ENCODE peak calls at places on chromosomes 3 and 15, in five cellular contexts. T is nephron progenitor cell, J is choroid plexus epithelial cell, D is MV-4-11, W is WERI-Rb-1. K is an unnamed sample.

GRCh38 chr3:34011171-34012101 is 213.0 kb downstream of the PDCD6IP start:
- DNase-seq in T (no peak), J (peak; percentile 48), D (no peak), W (peak; percentile 34), K (peak; percentile 27)

GRCh38 chr3:197327701-197328100 is 29.3 kb upstream of the DLG1 start:
- DNase-seq in T (no peak), J (peak; percentile 93), D (no peak), W (no peak), K (no peak)

GRCh38 chr3:147396709-147397046 is 9.7 kb downstream of the ZIC4 start:
- DNase-seq in T (no peak), J (no peak), D (no peak), W (no peak), K (no peak)

GRCh38 chr3:125357032-125357658 is 18.0 kb downstream of the ZNF148 start:
- DNase-seq in T (no peak), J (peak; percentile 37), D (peak; percentile 44), W (no peak), K (no peak)

GRCh38 chr3:4748127-4748526 is 231.1 kb upstream of the BHLHE40 start:
- DNase-seq in T (no peak), J (no peak), D (no peak), W (no peak), K (no peak)

GRCh38 chr3:54649551-54649950 is 278.3 kb downstream of the LRTM1 start:
- DNase-seq in T (no peak), J (no peak), D (no peak), W (peak; percentile 16), K (no peak)

GRCh38 chr15:40957581-40958051 is 4.3 kb downstream of the CHAC1 start:
- DNase-seq in T (no peak), J (no peak), D (no peak), W (no peak), K (no peak)

GRCh38 chr15:77002954-77003912 is 8.3 kb downstream of the PSTPIP1 start:
- DNase-seq in T (no peak), J (no peak), D (peak; percentile 95), W (no peak), K (no peak)

GRCh38 chr15:29921130-29921601 is 98.9 kb upstream of the TJP1 start:
- DNase-seq in T (no peak), J (no peak), D (no peak), W (no peak), K (no peak)

GRCh38 chr3:33908209-33908851 is 109.9 kb downstream of the PDCD6IP start:
- DNase-seq in T (no peak), J (no peak), D (no peak), W (no peak), K (no peak)

GRCh38 chr3:101574388-101575156 is 592 bp downstream of the PCNP start:
- DNase-seq in T (no peak), J (peak; percentile 58), D (peak; percentile 20), W (peak; percentile 33), K (peak; percentile 45)

GRCh38 chr3:58351920-58352319 is 19.2 kb downstream of the PXK start:
- DNase-seq in T (no peak), J (no peak), D (peak; percentile 32), W (peak; percentile 9), K (no peak)

GRCh38 chr3:194296832-194297666 is 54.1 kb downstream of the CPN2 start:
- DNase-seq in T (peak; percentile 68), J (peak; percentile 43), D (no peak), W (no peak), K (peak; percentile 75)

GRCh38 chr3:72496055-72496690 is 352.1 kb downstream of the SHQ1 start:
- DNase-seq in T (no peak), J (no peak), D (peak; percentile 93), W (no peak), K (no peak)

GRCh38 chr15:25905140-25905539 is 42.0 kb upstream of the ATP10A start:
- DNase-seq in T (no peak), J (peak; percentile 18), D (peak; percentile 97), W (no peak), K (no peak)

GRCh38 chr15:77009176-77009575 is 14.2 kb downstream of the PSTPIP1 start:
- DNase-seq in T (no peak), J (no peak), D (no peak), W (no peak), K (no peak)

GRCh38 chr3:160691962-160692361 is 15.0 kb downstream of the ARL14 start:
- DNase-seq in T (no peak), J (no peak), D (no peak), W (no peak), K (no peak)

GRCh38 chr3:127482216-127483004 is 108.1 kb downstream of the TPRA1 start:
- DNase-seq in T (no peak), J (no peak), D (peak; percentile 64), W (no peak), K (no peak)

GRCh38 chr3:113339616-113340244 is 101.6 kb downstream of the CFAP44 start:
- DNase-seq in T (no peak), J (peak; percentile 9), D (no peak), W (no peak), K (no peak)

GRCh38 chr3:176948123-176948522 is 249.2 kb downstream of the TBL1XR1 start:
- DNase-seq in T (no peak), J (no peak), D (no peak), W (no peak), K (no peak)

GRCh38 chr3:195555110-195555509 is 12.0 kb upstream of the PPP1R2 start:
- DNase-seq in T (no peak), J (no peak), D (no peak), W (no peak), K (no peak)

GRCh38 chr3:52773361-52774065 is 2.8 kb upstream of the NEK4 start:
- DNase-seq in T (no peak), J (no peak), D (no peak), W (no peak), K (no peak)

GRCh38 chr15:62739507-62739906 is 303.0 kb upstream of the TPM1 start:
- DNase-seq in T (no peak), J (no peak), D (no peak), W (no peak), K (no peak)

GRCh38 chr3:110006913-110007312 is 669.6 kb upstream of the DPPA4 start:
- DNase-seq in T (no peak), J (no peak), D (no peak), W (no peak), K (no peak)